ENCODE peak calls at places on chromosome 6, in four cellular contexts. X, P, V and Y are unnamed samples.

GRCh38 chr6:47034919-47035318 is 7.2 kb downstream of the ADGRF1 start:
- DNase-seq in V (no peak), X (peak; percentile 44), P (peak; percentile 92), Y (no peak)

GRCh38 chr6:35064508-35065440 is 76.4 kb downstream of the TCP11 start:
- DNase-seq in V (peak; percentile 31), X (no peak), P (no peak), Y (no peak)

GRCh38 chr6:34571388-34571787 is 15.3 kb upstream of the SPDEF start:
- DNase-seq in P (no peak), V (no peak), X (no peak), Y (no peak)

GRCh38 chr6:101113468-101114260 is 232.5 kb upstream of the ASCC3 start:
- DNase-seq in X (no peak), P (no peak), V (no peak), Y (no peak)

GRCh38 chr6:35449287-35449881 is 2.8 kb upstream of the FANCE start:
- DNase-seq in P (peak; percentile 25), V (peak; percentile 81), X (peak; percentile 72), Y (no peak)

GRCh38 chr6:71420693-71421328 is 132.2 kb downstream of the OGFRL1 start:
- DNase-seq in P (peak; percentile 97), X (peak; percentile 94), V (no peak), Y (peak; percentile 85)

GRCh38 chr6:69792292-69792691 is 4.5 kb downstream of the LMBRD1 start:
- DNase-seq in V (no peak), P (peak; percentile 39), X (no peak), Y (no peak)

GRCh38 chr6:84016029-84016428 is 17.5 kb upstream of the MRAP2 start:
- DNase-seq in P (no peak), X (no peak), V (no peak), Y (no peak)

GRCh38 chr6:46191961-46192360 is 21.2 kb upstream of the ENPP5 start:
- DNase-seq in X (peak; percentile 41), V (no peak), P (no peak), Y (no peak)

GRCh38 chr6:131823276-131823902 is 15.6 kb downstream of the ENPP1 start:
- DNase-seq in P (no peak), X (peak; percentile 23), V (no peak), Y (no peak)

GRCh38 chr6:5126214-5126613 is 41.1 kb downstream of the PPP1R3G start:
- DNase-seq in V (no peak), X (peak; percentile 60), P (no peak), Y (no peak)

GRCh38 chr6:165895421-165896165 is 232.6 kb upstream of the PDE10A start:
- DNase-seq in X (no peak), P (no peak), V (no peak), Y (no peak)

GRCh38 chr6:21228411-21228810 is 365.1 kb upstream of the SOX4 start:
- DNase-seq in P (no peak), V (no peak), X (peak; percentile 47), Y (no peak)

GRCh38 chr6:168865522-168865921 is 388.1 kb downstream of the THBS2 start:
- DNase-seq in X (no peak), P (no peak), V (no peak), Y (no peak)

GRCh38 chr6:106324726-106325335 is 729 bp downstream of the ATG5 start:
- DNase-seq in P (no peak), X (peak; percentile 6), V (no peak), Y (no peak)

GRCh38 chr6:24419526-24419925 is 16.8 kb downstream of the MRS2 start:
- DNase-seq in P (no peak), X (peak; percentile 10), V (no peak), Y (no peak)

GRCh38 chr6:13573255-13573654 is 1.1 kb upstream of the SIRT5 start:
- DNase-seq in P (no peak), X (no peak), V (no peak), Y (no peak)

GRCh38 chr6:13045676-13046075 is 282.7 kb downstream of the TBC1D7 start:
- DNase-seq in X (no peak), P (no peak), V (no peak), Y (no peak)

GRCh38 chr6:39925191-39925930 is 8.9 kb downstream of the MOCS1 start:
- DNase-seq in V (no peak), P (no peak), X (no peak), Y (no peak)

GRCh38 chr6:117555882-117556498 is 46.3 kb downstream of the GOPC start:
- DNase-seq in V (peak; percentile 33), P (peak; percentile 36), X (peak; percentile 31), Y (peak; percentile 71)

DNA sequence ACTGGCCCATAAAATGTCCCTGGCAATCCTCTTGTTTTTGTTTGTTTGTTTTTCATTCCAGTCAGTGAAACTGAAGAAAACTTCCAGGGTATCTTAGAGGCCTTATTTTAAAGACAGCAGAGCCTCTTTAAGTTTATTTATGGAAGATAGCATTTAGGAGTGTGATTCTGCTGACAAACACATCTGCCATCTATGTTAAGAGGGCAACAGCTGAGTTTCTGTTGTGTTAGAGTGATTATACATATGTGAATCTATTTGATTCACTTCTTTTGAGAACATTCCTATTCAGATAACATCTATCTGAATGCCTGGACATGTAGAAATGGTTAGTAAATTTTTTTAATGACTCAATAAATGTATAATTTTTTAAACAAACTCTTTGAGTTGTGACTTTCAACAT is 812.5 kb downstream of the TENT5A start:
- DNase-seq in V (no peak), P (no peak), X (no peak), Y (no peak)
- H3K4me1 ChIP-seq in V (no peaks in the 10 kb centered on the region), P (no peaks in the 10 kb centered on the region), X (no peaks in the 10 kb centered on the region), Y (no peaks in the 10 kb centered on the region)

GRCh38 chr6:41201784-41202181 is 834 bp upstream of the TREML2 start:
- DNase-seq in P (no peak), V (peak; percentile 61), X (no peak), Y (no peak)
- H3K4me1 ChIP-seq in P (no peaks in the 10 kb centered on the region), V (peaks cover 38% of the 10 kb centered on the region), X (no peaks in the 10 kb centered on the region), Y (no peaks in the 10 kb centered on the region)

GRCh38 chr6:15256538-15257222 is 10.8 kb downstream of the JARID2 start:
- DNase-seq in P (no peak), X (no peak), V (no peak), Y (no peak)
- H3K4me1 ChIP-seq in P (peaks cover 12% of the 10 kb centered on the region), X (peaks cover 18% of the 10 kb centered on the region), V (peaks cover 50% of the 10 kb centered on the region), Y (no peaks in the 10 kb centered on the region)

DNA sequence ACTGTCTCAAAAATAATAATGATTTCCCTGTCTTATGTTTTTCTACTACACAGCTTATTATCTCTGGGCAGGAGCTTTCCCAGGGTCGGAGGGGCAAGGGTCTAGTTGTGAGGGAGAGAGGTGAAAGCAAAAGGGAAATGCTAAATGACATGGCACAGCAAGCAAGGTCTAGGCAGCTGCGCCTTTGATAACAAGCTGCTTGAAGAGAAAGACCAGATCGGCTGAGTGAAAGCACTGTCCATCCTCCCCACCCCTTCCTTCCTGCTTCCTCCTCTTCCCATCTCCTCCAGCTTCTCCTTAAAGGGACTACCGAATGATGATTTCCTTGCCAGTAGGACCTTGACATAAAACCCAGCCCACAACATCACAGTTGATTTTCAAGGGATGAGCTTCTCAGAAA is 158.1 kb upstream of the AKAP12 start:
- DNase-seq in X (no peak), V (no peak), P (no peak), Y (no peak)
- H3K4me1 ChIP-seq in X (peaks cover 3% of the 10 kb centered on the region), V (no peaks in the 10 kb centered on the region), P (no peaks in the 10 kb centered on the region), Y (no peaks in the 10 kb centered on the region)

GRCh38 chr6:155219858-155220301 is 43.9 kb upstream of the CLDN20 start:
- DNase-seq in X (no peak), V (no peak), P (peak; percentile 51), Y (no peak)
- H3K4me1 ChIP-seq in X (peaks cover 9% of the 10 kb centered on the region), V (no peaks in the 10 kb centered on the region), P (no peaks in the 10 kb centered on the region), Y (no peaks in the 10 kb centered on the region)

GRCh38 chr6:145731432-145731831 is 3.9 kb downstream of the EPM2A start:
- DNase-seq in X (no peak), P (no peak), V (no peak), Y (no peak)
- H3K4me1 ChIP-seq in X (no peaks in the 10 kb centered on the region), P (no peaks in the 10 kb centered on the region), V (peaks cover 8% of the 10 kb centered on the region), Y (no peaks in the 10 kb centered on the region)

GRCh38 chr6:7166410-7167293 is 58.9 kb downstream of the RREB1 start:
- DNase-seq in X (peak; percentile 87), V (peak; percentile 84), P (no peak), Y (peak; percentile 66)
- H3K4me1 ChIP-seq in X (peaks cover 36% of the 10 kb centered on the region), V (peaks cover 94% of the 10 kb centered on the region), P (peaks cover 17% of the 10 kb centered on the region), Y (peaks cover 62% of the 10 kb centered on the region)

GRCh38 chr6:15408008-15408407 is 162.1 kb downstream of the JARID2 start:
- DNase-seq in P (no peak), V (no peak), X (no peak), Y (no peak)

GRCh38 chr6:15410752-15411151 is 164.9 kb downstream of the JARID2 start:
- DNase-seq in X (no peak), V (no peak), P (no peak), Y (no peak)

GRCh38 chr6:15410126-15410391 is 164.2 kb downstream of the JARID2 start:
- DNase-seq in P (no peak), V (peak; percentile 36), X (no peak), Y (no peak)

GRCh38 chr6:15409301-15410125 is 163.6 kb downstream of the JARID2 start:
- DNase-seq in V (peak; percentile 40), P (no peak), X (no peak), Y (no peak)

DNA sequence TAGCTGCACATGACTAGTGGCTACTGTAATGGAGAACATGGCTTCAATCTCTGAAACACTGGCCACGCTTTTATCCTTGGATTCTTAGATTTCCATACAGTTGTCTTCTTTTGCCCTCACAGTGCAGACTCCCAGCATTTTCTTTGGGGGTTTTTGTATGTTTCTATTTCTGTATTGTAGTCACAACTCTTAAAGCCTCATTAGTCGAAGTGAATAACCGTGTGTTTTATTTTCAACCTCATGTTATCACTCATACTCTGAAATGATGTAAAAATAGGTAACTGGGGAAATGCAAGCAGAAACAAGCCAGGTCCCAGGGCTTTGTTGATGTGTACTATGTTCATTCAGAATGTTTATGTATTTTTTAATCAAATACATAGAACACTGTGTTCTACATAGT is 162.9 kb downstream of the JARID2 start:
- DNase-seq in P (no peak), V (no peak), X (no peak), Y (no peak)
- H3K4me1 ChIP-seq in P (peaks cover 6% of the 10 kb centered on the region), V (peaks cover 55% of the 10 kb centered on the region), X (peaks cover 10% of the 10 kb centered on the region), Y (no peaks in the 10 kb centered on the region)

GRCh38 chr6:163463795-163464194 is 49.3 kb downstream of the QKI start:
- DNase-seq in X (no peak), P (no peak), V (no peak), Y (no peak)
- H3K4me1 ChIP-seq in X (peaks cover 9% of the 10 kb centered on the region), P (no peaks in the 10 kb centered on the region), V (peaks cover 9% of the 10 kb centered on the region), Y (no peaks in the 10 kb centered on the region)

GRCh38 chr6:119034827-119035458 is 43.5 kb downstream of the FAM184A start:
- DNase-seq in V (no peak), P (no peak), X (no peak), Y (no peak)

GRCh38 chr6:119037264-119037663 is 41.2 kb downstream of the FAM184A start:
- DNase-seq in X (no peak), P (no peak), V (no peak), Y (no peak)

GRCh38 chr6:119035459-119035858 is 43.0 kb downstream of the FAM184A start:
- DNase-seq in X (no peak), V (peak; percentile 20), P (no peak), Y (no peak)

GRCh38 chr6:119037941-119038623 is 40.4 kb downstream of the FAM184A start:
- DNase-seq in V (peak; percentile 60), P (no peak), X (no peak), Y (no peak)

GRCh38 chr6:119036076-119036475 is 42.4 kb downstream of the FAM184A start:
- DNase-seq in X (no peak), V (no peak), P (no peak), Y (no peak)
- H3K4me1 ChIP-seq in X (no peaks in the 10 kb centered on the region), V (peaks cover 20% of the 10 kb centered on the region), P (no peaks in the 10 kb centered on the region), Y (no peaks in the 10 kb centered on the region)